ENCODE peak calls at places on chromosome 6, in nine cellular contexts. H is fibroblast of the aortic adventitia, B is GM12865, X is GM13976, C is left lung, A is GM06990, V is fibroblast of pulmonary artery, J is natural killer cell, G is AG09309. M is an unnamed sample.

GRCh38 chr6:166683477-166683876 is 56.4 kb upstream of the RPS6KA2 start:
- DNase-seq in G (no peak), B (no peak), V (peak; percentile 35), C (no peak), X (no peak), H (peak; percentile 27), J (no peak), A (no peak), M (no peak)

GRCh38 chr6:26249959-26250805 is 114.8 kb upstream of the BTN3A2 start:
- DNase-seq in X (peak; percentile 65), G (no peak), A (peak; percentile 93), C (peak; percentile 67), V (peak; percentile 76), J (peak; percentile 62), B (peak; percentile 95), H (peak; percentile 69), M (no peak)

GRCh38 chr6:121932071-121933009 is 467.1 kb upstream of the HSF2 start:
- DNase-seq in A (no peak), B (no peak), C (peak; percentile 49), J (no peak), H (peak; percentile 93), V (peak; percentile 68), X (no peak), G (peak; percentile 98), M (peak; percentile 82)

GRCh38 chr6:74606488-74607135 is 599.2 kb downstream of the COL12A1 start:
- DNase-seq in X (no peak), G (peak; percentile 93), A (no peak), C (no peak), B (no peak), J (no peak), V (peak; percentile 97), H (peak; percentile 97), M (peak; percentile 77)

GRCh38 chr6:3627501-3627900 is 124.0 kb downstream of the PXDC1 start:
- DNase-seq in B (no peak), V (no peak), J (no peak), G (no peak), A (no peak), H (no peak), X (no peak), C (no peak), M (no peak)

GRCh38 chr6:1850581-1851157 is 241.0 kb downstream of the FOXC1 start:
- DNase-seq in B (no peak), G (no peak), J (no peak), H (no peak), X (no peak), A (no peak), C (no peak), V (no peak), M (no peak)

GRCh38 chr6:137680678-137681346 is 186.2 kb upstream of the TNFAIP3 start:
- DNase-seq in X (no peak), V (peak; percentile 59), G (no peak), J (no peak), B (peak; percentile 60), C (no peak), H (peak; percentile 42), A (peak; percentile 28), M (no peak)

GRCh38 chr6:130223508-130223907 is 757 bp upstream of the SAMD3 start:
- DNase-seq in A (peak; percentile 56), X (peak; percentile 43), B (peak; percentile 92), V (no peak), G (no peak), H (peak; percentile 12), C (no peak), J (peak; percentile 48), M (no peak)

GRCh38 chr6:110814488-110815259 is 595 bp downstream of the CDK19 start:
- DNase-seq in G (no peak), B (peak; percentile 75), J (peak; percentile 68), H (peak; percentile 31), C (peak; percentile 72), X (peak; percentile 77), A (peak; percentile 79), V (peak; percentile 44), M (no peak)

GRCh38 chr6:76774750-76775396 is 688.4 kb downstream of the HTR1B start:
- DNase-seq in B (no peak), J (no peak), C (no peak), H (peak; percentile 10), G (no peak), X (no peak), A (no peak), V (peak; percentile 51), M (no peak)

GRCh38 chr6:14025160-14025559 is 92.4 kb upstream of the CD83 start:
- DNase-seq in A (peak; percentile 23), V (no peak), J (no peak), C (no peak), G (no peak), H (no peak), X (peak; percentile 26), B (peak; percentile 7), M (no peak)

GRCh38 chr6:155521719-155522118 is 66.1 kb upstream of the NOX3 start:
- DNase-seq in H (peak; percentile 40), C (no peak), X (no peak), V (peak; percentile 75), G (peak; percentile 62), J (no peak), A (no peak), B (no peak), M (no peak)

GRCh38 chr6:44664716-44665115 is 277.2 kb downstream of the CDC5L start:
- DNase-seq in C (no peak), H (no peak), A (no peak), X (no peak), V (no peak), G (no peak), B (no peak), J (no peak), M (no peak)

GRCh38 chr6:75349262-75349984 is 64.8 kb upstream of the TMEM30A start:
- DNase-seq in V (peak; percentile 72), C (peak; percentile 39), X (peak; percentile 45), A (peak; percentile 20), J (no peak), G (no peak), H (peak; percentile 56), B (peak; percentile 34), M (no peak)

GRCh38 chr6:132259070-132259469 is 142.2 kb downstream of the MOXD1 start:
- DNase-seq in V (peak; percentile 71), B (no peak), J (no peak), X (no peak), G (no peak), A (no peak), C (no peak), H (peak; percentile 69), M (no peak)
- TF ChIP-seq CTCF in V (peak; percentile 53), B (no peak), J (no peak), X (no peak), G (peak; percentile 49), A (no peak), C (no peak), H (peak; percentile 51), M (peak; percentile 52)

GRCh38 chr6:142868917-142869316 is 76.1 kb downstream of the HIVEP2 start:
- DNase-seq in H (peak; percentile 50), J (no peak), A (no peak), B (no peak), C (no peak), X (no peak), V (peak; percentile 74), G (no peak), M (no peak)
- TF ChIP-seq CTCF in H (no peak), J (no peak), A (no peak), B (no peak), C (no peak), X (no peak), V (no peak), G (no peak), M (no peak)

GRCh38 chr6:156994215-156995076 is 217.3 kb downstream of the ARID1B start:
- DNase-seq in X (no peak), B (no peak), C (no peak), A (no peak), G (no peak), H (no peak), J (no peak), V (no peak), M (no peak)
- TF ChIP-seq CTCF in X (no peak), B (no peak), C (no peak), A (no peak), G (no peak), H (no peak), J (no peak), V (no peak), M (no peak)

DNA sequence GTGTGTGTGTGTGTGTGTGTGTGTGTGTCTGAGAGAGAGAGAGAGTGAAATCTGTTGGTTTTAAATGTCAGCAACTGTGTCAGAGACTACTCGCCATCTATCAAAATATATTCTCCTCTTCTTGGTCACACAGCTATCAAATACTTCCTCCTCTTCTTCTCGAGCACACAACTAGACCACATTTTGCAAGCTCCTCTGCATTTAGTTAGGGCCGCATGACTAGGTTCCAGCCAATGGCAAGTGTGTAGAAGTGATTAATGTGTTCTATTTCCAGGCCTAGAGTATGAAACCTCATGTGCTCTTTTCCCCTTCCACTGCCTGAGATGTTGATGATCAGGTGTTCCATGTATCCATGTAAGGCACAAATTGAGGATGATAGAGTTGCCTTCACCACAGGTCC is 278.5 kb upstream of the MARCKS start:
- DNase-seq in B (no peak), V (no peak), H (no peak), X (no peak), C (no peak), A (no peak), J (no peak), G (no peak), M (no peak)
- TF ChIP-seq CTCF in B (no peak), V (no peak), H (no peak), X (no peak), C (no peak), A (no peak), J (no peak), G (no peak), M (no peak)

GRCh38 chr6:10099648-10100047 is 315.2 kb downstream of the TFAP2A start:
- DNase-seq in H (no peak), X (no peak), C (no peak), B (no peak), G (no peak), A (no peak), V (no peak), J (no peak), M (no peak)
- TF ChIP-seq CTCF in H (no peak), X (no peak), C (no peak), B (no peak), G (no peak), A (no peak), V (no peak), J (no peak), M (no peak)